ENCODE peak calls at places on chromosomes 1 and 21, in ten cellular contexts. L is activated naive CD4-positive, alpha-beta T cell; Q is NCI-H524; G is fibroblast of mammary gland; O is GM10248; X is NCI-H1092; B is HTR-8/SVneo; H is KG1; U is WTC11; T is astrocyte of the cerebellum. I is an unnamed sample.
A peak's percentile ranks its signal among the peaks of the same experiment; 100 is the strongest.

GRCh38 chr1:40984066-40984465 is 4.6 kb downstream of the CTPS1 start:
- DNase-seq in L (no peak), Q (no peak), G (no peak), O (no peak), X (no peak), B (no peak), H (no peak), U (no peak), T (peak; percentile 42), I (no peak)

GRCh38 chr1:168480997-168481396 is 62.8 kb downstream of the XCL2 start:
- DNase-seq in L (no peak), Q (no peak), G (no peak), O (no peak), X (no peak), B (no peak), H (no peak), U (peak; percentile 16), T (no peak), I (no peak)

GRCh38 chr1:161484613-161485012 is 20.6 kb upstream of the FCGR2A start:
- DNase-seq in L (no peak), Q (peak; percentile 4), G (peak; percentile 10), O (no peak), X (no peak), B (no peak), H (peak; percentile 24), U (no peak), T (no peak), I (no peak)

GRCh38 chr1:6209661-6210605 is 4.0 kb downstream of the RNF207 start:
- DNase-seq in L (no peak), Q (no peak), G (no peak), O (no peak), X (peak; percentile 71), B (no peak), H (no peak), U (peak; percentile 52), T (no peak), I (no peak)

GRCh38 chr1:76074321-76075187 is at the start of gene ST6GALNAC3:
- DNase-seq in L (peak; percentile 45), Q (peak; percentile 76), G (peak; percentile 29), O (peak; percentile 80), X (peak; percentile 39), B (peak; percentile 54), H (peak; percentile 19), U (peak; percentile 81), T (no peak), I (peak; percentile 75)

GRCh38 chr1:20731057-20731991 is 1.2 kb downstream of the SH2D5 start:
- DNase-seq in L (no peak), Q (no peak), G (no peak), O (peak; percentile 45), X (no peak), B (no peak), H (no peak), U (no peak), T (no peak), I (peak; percentile 40)

GRCh38 chr1:10539411-10540043 is 64.8 kb downstream of the PEX14 start:
- DNase-seq in L (no peak), Q (no peak), G (peak; percentile 38), O (no peak), X (no peak), B (no peak), H (no peak), U (no peak), T (peak; percentile 26), I (no peak)

GRCh38 chr1:166172106-166172505 is 5.3 kb upstream of the FAM78B start:
- DNase-seq in L (no peak), Q (no peak), G (peak; percentile 53), O (no peak), X (no peak), B (no peak), H (no peak), U (no peak), T (no peak), I (no peak)

GRCh38 chr21:32119389-32119788 is 159.5 kb downstream of the MIS18A start:
- DNase-seq in L (no peak), Q (no peak), G (peak; percentile 12), O (no peak), X (no peak), B (no peak), H (no peak), U (no peak), T (no peak), I (no peak)

I was measured in SJSA1.